ENCODE peak calls at places on chromosomes 11 and 22, in four cellular contexts. K, H, L and U are unnamed samples.

GRCh38 chr11:113476553-113476952 is 1.4 kb upstream of the DRD2 start:
- DNase-seq in K (no peak), H (no peak), L (no peak), U (no peak)

GRCh38 chr22:47293368-47294221 is 531.1 kb downstream of the TBC1D22A start:
- DNase-seq in K (no peak), H (no peak), L (no peak), U (no peak)

GRCh38 chr11:44627911-44628729 is 62.7 kb downstream of the CD82 start:
- DNase-seq in K (no peak), H (no peak), L (no peak), U (no peak)

GRCh38 chr22:39598017-39598965 is 27.7 kb downstream of the CACNA1I start:
- DNase-seq in K (no peak), H (peak), L (no peak), U (no peak)

GRCh38 chr11:81497202-81497804 is 1236.4 kb downstream of the FAM181B start:
- DNase-seq in K (peak), H (peak), L (peak), U (peak)

GRCh38 chr11:126764221-126764620 is 236.3 kb downstream of the KIRREL3 start:
- DNase-seq in K (no peak), H (no peak), L (no peak), U (no peak)

GRCh38 chr22:42343551-42344081 is 73.2 kb upstream of the TCF20 start:
- DNase-seq in K (peak), H (no peak), L (no peak), U (peak)

GRCh38 chr11:7686761-7687160 is 13.5 kb upstream of the CYB5R2 start:
- DNase-seq in K (no peak), H (no peak), L (no peak), U (no peak)

GRCh38 chr11:63599211-63600122 is 14.8 kb downstream of the PLAAT3 start:
- DNase-seq in K (no peak), H (no peak), L (no peak), U (no peak)

GRCh38 chr11:13897606-13898276 is 64.8 kb upstream of the SPON1 start:
- DNase-seq in K (no peak), H (no peak), L (no peak), U (no peak)

GRCh38 chr11:17121981-17122380 is 44.5 kb upstream of the RPS13 start:
- DNase-seq in K (no peak), H (no peak), L (no peak), U (no peak)

DNA sequence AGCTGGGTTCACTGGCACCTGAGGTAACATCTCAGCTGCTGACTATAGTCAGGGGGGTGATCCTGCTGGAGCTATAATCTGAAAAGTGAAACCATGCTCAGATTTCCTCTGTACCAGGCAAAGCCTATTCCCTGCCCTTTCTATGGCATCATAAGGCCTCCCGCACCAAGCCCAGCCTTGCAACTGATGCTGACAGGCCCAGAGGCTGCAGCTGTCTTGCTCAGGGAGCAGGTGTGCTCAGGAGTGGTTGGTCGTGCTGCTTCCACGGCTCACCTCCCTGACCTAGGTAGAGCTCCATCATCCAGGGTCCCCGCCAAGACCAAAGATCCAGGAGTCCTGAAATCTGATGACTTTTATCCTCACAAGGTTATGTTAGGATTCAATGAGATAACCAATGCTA is 121.7 kb downstream of the FEZ1 start:
- DNase-seq in K (no peak), H (no peak), L (no peak), U (no peak)
- TF ChIP-seq EZH2 in K (no peak), H (no peak), L (no peak), U (no peak)

DNA sequence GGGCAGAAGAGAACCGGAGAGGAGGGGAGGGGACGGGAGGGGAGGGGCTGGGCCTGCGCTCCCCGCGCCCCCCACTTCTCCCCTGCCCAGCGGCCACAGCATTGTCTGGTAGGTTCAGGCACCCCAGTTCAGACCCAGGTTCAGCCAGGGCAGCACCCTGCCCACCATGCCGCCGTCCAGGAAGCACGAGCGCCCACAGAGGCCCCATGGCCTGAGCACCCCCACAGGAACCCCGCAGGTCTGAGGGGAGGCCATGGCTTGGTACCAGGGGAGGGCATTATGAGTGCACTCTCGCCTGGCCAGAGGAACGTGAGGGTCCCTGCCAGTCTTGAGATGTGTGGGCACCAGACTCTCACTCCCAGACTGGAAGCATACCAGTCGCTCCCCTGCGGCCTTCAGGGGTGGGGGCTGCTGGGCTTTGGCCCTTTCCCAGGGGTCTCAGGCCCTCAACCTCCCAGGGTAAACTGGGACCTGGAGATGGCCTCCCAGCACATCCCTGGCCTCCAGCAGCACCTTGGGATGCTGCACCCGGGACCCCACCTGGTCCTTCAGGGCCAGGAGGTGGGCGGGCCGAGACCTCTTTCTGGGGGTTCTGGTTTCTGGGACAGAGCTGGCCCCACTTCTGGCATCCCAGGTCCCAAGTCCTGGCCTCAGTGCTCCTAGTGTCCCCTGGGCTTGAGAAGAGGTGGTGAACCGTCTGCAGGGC is 598 bp upstream of the PLXNB2 start:
- DNase-seq in K (no peak), H (no peak), L (no peak), U (no peak)
- H3K4me3 ChIP-seq in K (no peak), H (no peak), L (no peak), U (no peak)

DNA sequence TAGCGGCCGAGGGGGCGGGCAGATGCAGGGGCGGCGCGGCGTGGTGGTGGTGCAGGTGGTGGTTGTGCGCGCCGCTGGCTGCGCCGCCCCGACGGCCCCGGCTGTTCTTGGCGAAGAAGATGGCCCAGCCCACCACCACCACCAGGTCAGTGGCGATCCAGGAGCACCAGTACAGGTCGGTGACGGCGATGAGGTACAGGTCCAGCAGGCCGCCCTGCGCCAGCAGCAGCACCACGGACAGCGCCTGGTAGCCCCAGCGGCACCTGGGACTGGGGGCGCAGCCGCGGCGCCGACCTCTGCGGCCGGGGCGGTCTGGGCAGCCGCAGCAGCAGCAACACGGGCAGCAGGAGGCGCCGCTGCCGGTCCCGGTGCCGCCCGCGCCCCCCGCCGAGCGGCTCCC is 879 bp downstream of the TMEM121B start:
- DNase-seq in K (peak), H (no peak), L (no peak), U (peak)
- TF ChIP-seq EZH2 in K (no peak), H (no peak), L (no peak), U (no peak)

DNA sequence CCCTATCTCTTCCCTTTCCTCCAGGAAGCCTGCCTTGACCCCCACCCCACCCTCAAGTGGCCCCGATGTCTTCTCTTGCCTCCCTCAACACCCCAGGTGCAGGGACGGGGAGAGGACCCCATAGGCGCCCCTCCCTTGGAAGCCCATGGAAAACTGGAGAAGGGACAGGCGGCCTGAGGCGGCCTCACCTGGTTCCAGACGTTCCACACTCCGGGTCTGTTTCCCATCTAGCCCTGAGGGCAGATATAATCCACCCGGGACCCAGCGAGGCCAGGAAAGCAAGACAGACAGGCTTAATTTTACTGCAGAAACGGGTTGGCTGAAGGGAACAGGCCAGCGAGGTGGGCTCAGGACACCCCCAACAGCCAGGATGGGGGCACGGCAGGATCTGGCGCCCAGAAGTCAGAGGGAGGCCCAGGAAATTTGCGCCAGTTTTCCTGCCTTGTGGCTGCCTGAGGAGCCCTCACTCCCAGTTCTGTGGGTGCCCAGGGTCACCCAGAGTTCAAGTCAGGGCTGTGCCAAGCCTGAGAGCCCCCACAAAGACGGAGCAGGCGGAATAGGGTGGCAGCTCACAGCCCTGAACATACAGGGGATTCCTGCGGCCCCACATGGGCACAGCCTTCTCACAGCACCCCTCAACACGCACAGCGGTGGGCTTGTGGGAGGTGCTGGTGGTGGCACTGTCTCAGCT is 3.0 kb upstream of the SIGIRR start:
- DNase-seq in K (no peak), H (no peak), L (no peak), U (no peak)
- H3K4me3 ChIP-seq in K (no peak), H (peak), L (no peak), U (no peak)

DNA sequence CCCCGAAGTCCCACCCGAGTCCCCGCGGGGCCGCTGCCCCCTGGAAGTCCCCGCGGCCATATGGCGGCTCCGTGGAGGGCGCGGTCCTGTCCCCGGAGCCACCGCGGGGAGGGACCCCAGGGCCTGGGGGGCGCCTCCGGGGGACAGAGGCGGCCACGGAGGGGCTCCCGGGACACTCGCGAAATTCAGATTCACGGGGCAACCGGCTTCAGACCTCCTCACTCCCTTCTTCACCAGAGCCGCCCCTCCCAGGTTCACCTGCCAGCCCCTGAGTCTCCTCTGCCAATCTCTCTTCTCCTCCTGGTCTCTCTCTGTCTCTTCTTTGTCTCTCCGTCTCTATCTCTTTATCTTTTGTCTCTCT is 28.2 kb upstream of the TOLLIP start:
- DNase-seq in K (no peak), H (no peak), L (no peak), U (no peak)
- TF ChIP-seq EZH2 in K (no peak), H (no peak), L (no peak), U (no peak)

DNA sequence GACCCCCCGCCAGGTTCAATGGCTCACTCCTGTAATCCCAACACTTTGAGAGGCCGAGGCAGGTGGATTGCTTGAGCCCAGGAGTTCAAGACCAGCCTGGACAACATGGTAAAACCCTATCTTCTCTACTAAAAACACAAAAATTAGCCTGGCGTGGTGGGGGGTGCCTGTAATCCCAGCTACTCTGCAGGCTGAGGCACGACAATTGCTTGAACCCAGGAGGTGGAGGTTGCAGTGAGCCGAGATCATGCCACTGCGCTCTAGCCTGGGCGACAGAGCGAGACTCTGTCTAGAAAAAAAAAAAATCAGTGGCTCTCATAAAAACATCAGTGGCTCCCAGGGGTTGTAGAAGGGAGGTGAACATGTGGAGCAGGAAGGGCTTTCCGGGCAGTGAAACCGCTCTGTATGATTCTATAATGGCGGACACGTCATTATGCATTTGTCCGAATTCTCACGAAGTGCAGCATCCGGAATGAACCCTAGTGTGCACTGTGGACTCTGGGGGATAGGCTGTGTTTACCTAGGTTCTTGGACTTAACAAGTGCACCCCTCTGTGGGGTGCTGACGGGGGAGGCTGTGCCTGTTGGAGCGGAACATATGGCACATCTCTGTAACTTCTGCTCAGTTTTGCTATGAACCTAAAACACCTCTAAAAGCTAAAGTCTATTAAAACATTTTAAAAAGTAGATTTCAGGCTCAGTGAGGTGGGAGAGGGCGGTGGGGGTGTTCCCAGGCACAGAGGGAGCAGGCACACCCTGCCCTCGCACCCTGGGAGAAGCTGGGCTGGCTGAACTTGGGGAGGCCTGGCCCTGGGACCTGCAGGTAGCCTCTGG is 49.1 kb upstream of the SEPTIN5 start:
- DNase-seq in K (no peak), H (no peak), L (no peak), U (no peak)
- H3K4me3 ChIP-seq in K (no peak), H (no peak), L (no peak), U (no peak)

DNA sequence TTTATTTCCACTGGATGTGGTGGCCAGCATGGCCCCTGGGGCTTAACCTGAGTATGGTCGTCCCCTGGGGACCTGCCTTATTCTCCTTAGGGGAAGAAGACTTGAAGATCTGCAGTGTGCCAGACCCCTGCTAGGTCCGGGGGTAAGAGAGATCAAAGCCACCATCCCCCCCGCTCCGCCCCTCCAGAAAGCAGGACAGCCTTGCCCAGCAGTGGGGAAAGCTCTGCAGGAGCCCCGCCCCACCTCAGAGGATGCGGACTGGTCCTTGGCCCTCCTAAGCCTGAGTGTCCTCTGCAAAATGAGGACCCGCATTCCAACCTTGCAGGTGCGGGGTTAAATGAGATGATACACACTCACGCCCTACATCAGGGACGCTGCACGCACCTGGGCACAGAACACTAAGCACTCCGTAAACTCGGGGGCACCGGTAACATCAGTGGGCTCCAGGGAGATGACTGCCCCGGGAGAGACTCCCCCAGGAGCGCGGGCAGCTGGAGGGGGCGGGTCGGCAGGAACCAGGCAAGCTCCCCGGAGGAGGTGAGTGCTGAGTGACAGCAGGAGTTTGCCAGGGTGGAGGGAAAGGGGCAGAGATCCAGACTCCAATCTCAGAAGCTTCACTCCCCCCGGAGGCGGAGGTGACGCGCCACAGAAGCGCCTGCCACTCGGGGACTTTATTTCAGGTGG is 564 bp upstream of the ANO1 start:
- DNase-seq in K (no peak), H (no peak), L (no peak), U (no peak)
- TF ChIP-seq EZH2 in K (no peak), H (no peak), L (no peak), U (no peak)

DNA sequence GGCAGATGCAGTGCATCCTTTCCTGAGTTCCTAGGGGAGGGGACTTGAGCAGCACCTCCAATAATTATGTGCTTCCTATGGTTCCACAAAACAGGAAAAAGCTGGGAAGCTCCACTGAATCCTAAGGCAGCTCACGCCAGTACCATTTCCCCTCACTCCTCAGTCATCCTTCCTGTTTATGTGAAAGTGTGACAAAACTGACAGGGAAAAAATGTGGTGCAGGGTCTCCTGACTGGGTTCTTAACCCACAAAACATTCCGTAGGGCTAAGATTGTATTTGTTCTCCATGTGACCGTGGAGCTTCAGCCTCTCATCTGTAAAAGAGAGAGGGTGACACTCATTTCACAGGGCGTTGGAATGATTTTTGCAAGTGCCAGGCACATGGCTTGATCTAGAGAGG is 12.2 kb upstream of the LYVE1 start:
- DNase-seq in K (no peak), H (no peak), L (no peak), U (no peak)
- H3K4me3 ChIP-seq in K (no peak), H (no peak), L (no peak), U (no peak)